ENCODE peak calls at places on chromosomes 13 and 19, in ten cellular contexts. L is small intestine, I is BJ, F is uterus, M is heart right ventricle, W is neural progenitor cell, V is breast epithelium, J is lung, Q is GM12878, G is upper lobe of right lung. P is an unnamed sample. For H3K27me3, the result is how much of the 10 kb centered on the place peaks cover.

GRCh38 chr13:114065926-114066774 is 66.3 kb downstream of the RASA3 start:
- DNase-seq in L (no peak), I (no peak), F (no peak), M (peak), W (no peak), V (no peak), J (no peak), Q (no peak), G (peak), P (no peak)

GRCh38 chr19:39083983-39084731 is at the start of gene ACP7:
- DNase-seq in L (no peak), I (no peak), F (no peak), M (no peak), W (peak), V (no peak), J (no peak), Q (no peak), G (no peak), P (no peak)

GRCh38 chr19:55940306-55940705 is 7.3 kb upstream of the NLRP8 start:
- DNase-seq in L (no peak), I (no peak), F (no peak), M (no peak), W (no peak), V (no peak), J (no peak), Q (no peak), G (no peak), P (no peak)

GRCh38 chr19:51904331-51905165 is at the start of gene ZNF649:
- DNase-seq in L (peak), I (no peak), F (peak), M (peak), W (peak), V (peak), J (peak), Q (peak), G (peak), P (peak)

GRCh38 chr13:113320226-113320875 is 23.3 kb downstream of the LAMP1 start:
- DNase-seq in L (no peak), I (no peak), F (no peak), M (no peak), W (no peak), V (no peak), J (no peak), Q (no peak), G (no peak), P (no peak)

GRCh38 chr13:113048766-113049165 is 56.8 kb upstream of the F7 start:
- DNase-seq in L (no peak), I (no peak), F (no peak), M (no peak), W (no peak), V (no peak), J (no peak), Q (no peak), G (no peak), P (no peak)

GRCh38 chr13:32031815-32032345 is 306 bp downstream of the FRY start:
- DNase-seq in L (no peak), I (no peak), F (no peak), M (no peak), W (no peak), V (no peak), J (no peak), Q (no peak), G (no peak), P (no peak)

GRCh38 chr19:44748426-44749254 is at the start of gene BCL3:
- DNase-seq in L (peak), I (no peak), F (peak), M (peak), W (peak), V (peak), J (peak), Q (no peak), G (peak), P (no peak)

GRCh38 chr19:12757544-12758274 is 6.1 kb downstream of the BEST2 start:
- DNase-seq in L (peak), I (no peak), F (peak), M (peak), W (peak), V (no peak), J (peak), Q (no peak), G (peak), P (no peak)

GRCh38 chr19:41351339-41352245 is 2.1 kb downstream of the TGFB1 start:
- DNase-seq in L (peak), I (no peak), F (peak), M (peak), W (peak), V (no peak), J (peak), Q (no peak), G (peak), P (no peak)

GRCh38 chr19:45637890-45638667 is 1.1 kb downstream of the EML2 start:
- DNase-seq in L (no peak), I (no peak), F (no peak), M (no peak), W (no peak), V (no peak), J (no peak), Q (no peak), G (no peak), P (no peak)

GRCh38 chr19:10037367-10037766 is 24.1 kb downstream of the RDH8 start:
- DNase-seq in L (no peak), I (no peak), F (no peak), M (no peak), W (no peak), V (no peak), J (no peak), Q (no peak), G (no peak), P (no peak)

GRCh38 chr19:5627395-5627904 is 4.6 kb downstream of the SAFB start:
- DNase-seq in L (no peak), I (no peak), F (no peak), M (peak), W (peak), V (peak), J (peak), Q (peak), G (peak), P (peak)

GRCh38 chr19:48111280-48111679 is 663 bp upstream of the PLA2G4C start:
- DNase-seq in L (no peak), I (no peak), F (no peak), M (no peak), W (no peak), V (no peak), J (no peak), Q (no peak), G (no peak), P (no peak)

GRCh38 chr13:92767468-92767867 is 459.1 kb upstream of the GPC6 start:
- DNase-seq in L (peak), I (no peak), F (no peak), M (no peak), W (no peak), V (no peak), J (no peak), Q (no peak), G (no peak), P (no peak)

GRCh38 chr19:6849876-6850275 is 37.5 kb upstream of the ADGRE1 start:
- DNase-seq in L (no peak), I (no peak), F (no peak), M (no peak), W (no peak), V (no peak), J (no peak), Q (no peak), G (no peak), P (no peak)

GRCh38 chr13:100668408-100668807 is 6.2 kb downstream of the TMTC4 start:
- DNase-seq in L (no peak), I (no peak), F (no peak), M (no peak), W (no peak), V (no peak), J (no peak), Q (no peak), G (no peak), P (peak)

GRCh38 chr13:109941951-109942350 is 155.6 kb upstream of the IRS2 start:
- DNase-seq in L (no peak), I (no peak), F (no peak), M (no peak), W (no peak), V (no peak), J (no peak), Q (no peak), G (no peak), P (peak)

GRCh38 chr13:101152184-101152583 is 264.1 kb downstream of the NALCN start:
- DNase-seq in L (no peak), I (no peak), F (no peak), M (no peak), W (no peak), V (no peak), J (no peak), Q (no peak), G (no peak), P (no peak)

GRCh38 chr19:18558202-18558555 is 509 bp downstream of the KXD1 start:
- DNase-seq in L (no peak), I (no peak), F (no peak), M (no peak), W (no peak), V (no peak), J (no peak), Q (no peak), G (no peak), P (no peak)

GRCh38 chr13:22648325-22648758 is 532.4 kb upstream of the SGCG start:
- DNase-seq in L (no peak), I (no peak), F (no peak), M (no peak), W (peak), V (no peak), J (no peak), Q (no peak), G (no peak), P (no peak)

GRCh38 chr13:109156181-109156935 is 526.9 kb downstream of the MYO16 start:
- DNase-seq in L (no peak), I (peak), F (no peak), M (peak), W (no peak), V (no peak), J (no peak), Q (no peak), G (peak), P (peak)

GRCh38 chr19:41877490-41877876 is 404 bp downstream of the CD79A start:
- DNase-seq in L (no peak), I (no peak), F (no peak), M (no peak), W (no peak), V (no peak), J (no peak), Q (no peak), G (no peak), P (no peak)

GRCh38 chr19:11293468-11294389 is 2.2 kb upstream of the TSPAN16 start:
- DNase-seq in L (peak), I (peak), F (peak), M (peak), W (peak), V (peak), J (peak), Q (peak), G (peak), P (peak)
- H3K27me3 ChIP-seq in L (under half), I (under half), F (under half), M (under half), W (under half), V (under half), J (under half), Q (under half), G (under half), P (under half)

GRCh38 chr19:54376610-54377009 is 11.9 kb upstream of the LAIR1 start:
- DNase-seq in L (no peak), I (no peak), F (no peak), M (no peak), W (no peak), V (no peak), J (no peak), Q (no peak), G (no peak), P (no peak)
- H3K27me3 ChIP-seq in L (under half), I (under half), F (under half), M (under half), W (under half), V (under half), J (under half), Q (under half), G (under half), P (under half)

GRCh38 chr13:33180009-33180804 is 105.3 kb downstream of the STARD13 start:
- DNase-seq in L (peak), I (no peak), F (no peak), M (no peak), W (no peak), V (no peak), J (no peak), Q (no peak), G (no peak), P (no peak)
- H3K27me3 ChIP-seq in L (under half), I (under half), F (under half), M (under half), W (under half), V (under half), J (under half), Q (under half), G (under half), P (under half)

DNA sequence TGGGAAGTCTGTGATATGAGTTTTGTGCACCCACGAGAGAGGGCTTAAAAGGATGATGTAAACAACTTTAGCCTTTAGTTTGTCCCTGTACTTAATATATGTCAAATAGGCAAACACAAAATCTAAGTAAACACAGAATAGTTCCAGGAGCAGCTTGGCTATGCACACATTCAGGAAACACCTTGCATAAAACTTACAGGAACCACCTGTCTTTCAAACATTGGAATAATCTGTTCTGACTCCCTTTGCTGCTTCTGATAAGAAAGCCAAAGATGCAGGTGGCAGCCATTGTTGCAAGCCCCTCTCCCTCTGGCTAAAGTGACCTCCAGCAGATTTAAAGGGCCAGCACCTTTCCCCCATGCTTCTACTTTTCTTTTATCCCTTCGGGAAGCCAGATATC is 4.7 kb downstream of the EEF1AKMT1 start:
- DNase-seq in L (peak), I (no peak), F (no peak), M (no peak), W (no peak), V (no peak), J (no peak), Q (no peak), G (no peak), P (no peak)
- H3K27me3 ChIP-seq in L (under half), I (under half), F (under half), M (under half), W (under half), V (under half), J (under half), Q (under half), G (under half), P (under half)

GRCh38 chr13:27980280-27980998 is 8.1 kb downstream of the URAD start:
- DNase-seq in L (peak), I (no peak), F (no peak), M (no peak), W (peak), V (no peak), J (no peak), Q (no peak), G (peak), P (no peak)

GRCh38 chr13:27979765-27980279 is 8.7 kb downstream of the URAD start:
- DNase-seq in L (peak), I (no peak), F (no peak), M (no peak), W (no peak), V (no peak), J (no peak), Q (no peak), G (peak), P (no peak)

GRCh38 chr13:27979001-27979643 is 9.4 kb downstream of the URAD start:
- DNase-seq in L (peak), I (no peak), F (no peak), M (no peak), W (peak), V (no peak), J (no peak), Q (no peak), G (peak), P (no peak)

GRCh38 chr13:27981006-27981708 is 7.3 kb downstream of the URAD start:
- DNase-seq in L (no peak), I (no peak), F (no peak), M (no peak), W (no peak), V (no peak), J (no peak), Q (no peak), G (no peak), P (no peak)

DNA sequence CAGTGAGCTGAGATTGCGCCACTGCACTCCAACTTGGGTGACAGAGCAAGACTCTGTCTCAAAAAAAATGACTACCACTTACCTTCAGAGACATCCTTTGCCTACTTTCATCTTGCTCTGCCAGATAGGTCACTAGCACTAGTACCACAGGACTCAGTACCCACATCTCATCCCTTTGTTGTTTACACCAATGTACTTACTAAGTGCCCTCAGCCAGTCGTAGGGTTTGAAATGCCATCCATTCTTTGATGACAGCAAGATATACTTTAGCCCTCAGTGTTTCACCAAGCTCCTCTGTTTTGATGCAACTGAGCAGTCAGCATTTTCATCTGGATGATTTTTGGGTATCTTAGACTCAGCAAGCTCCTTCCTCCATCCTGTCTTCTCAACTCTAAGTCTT is 6.1 kb downstream of the URAD start:
- DNase-seq in L (no peak), I (no peak), F (no peak), M (no peak), W (no peak), V (no peak), J (no peak), Q (no peak), G (no peak), P (no peak)
- H3K27me3 ChIP-seq in L (under half), I (under half), F (under half), M (half or more), W (half or more), V (half or more), J (under half), Q (under half), G (half or more), P (half or more)

DNA sequence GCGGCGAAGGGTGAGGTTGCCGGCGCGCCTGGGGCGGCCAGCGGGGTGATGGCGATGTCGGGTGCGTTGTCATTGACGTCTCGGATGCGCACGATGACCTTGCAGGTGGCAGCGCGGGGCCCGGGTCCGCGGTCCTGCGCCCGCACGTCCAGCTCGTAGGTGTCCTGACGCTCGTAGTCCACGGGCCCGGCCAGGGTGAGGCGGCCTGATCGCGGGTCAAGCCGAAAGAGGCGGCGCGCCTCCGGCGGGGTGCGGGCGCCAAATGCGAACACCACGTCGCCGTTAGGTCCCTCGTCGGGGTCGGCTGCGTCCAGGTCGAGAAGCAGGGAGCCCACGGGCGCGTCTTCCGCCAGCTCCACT is 1.1 kb downstream of the PCDH8 start:
- DNase-seq in L (no peak), I (no peak), F (no peak), M (no peak), W (no peak), V (no peak), J (no peak), Q (no peak), G (no peak), P (no peak)
- H3K27me3 ChIP-seq in L (under half), I (under half), F (under half), M (half or more), W (half or more), V (half or more), J (under half), Q (under half), G (half or more), P (half or more)

GRCh38 chr19:50461066-50461875 is 15.0 kb upstream of the EMC10 start:
- DNase-seq in L (peak), I (peak), F (peak), M (peak), W (peak), V (peak), J (peak), Q (peak), G (peak), P (no peak)
- H3K27me3 ChIP-seq in L (under half), I (under half), F (under half), M (half or more), W (under half), V (under half), J (under half), Q (under half), G (under half), P (under half)